ENCODE peak calls at places on chromosomes 6 and 20, in nine cellular contexts. H is stimulated activated CD4-positive, alpha-beta T cell treated with anti-CD3 and anti-CD28 coated beads, Interleukin-4, amount 100 ng/mL, for 48 hours; J is Kasumi-1; W is fibroblast of pulmonary artery; Z is brain pericyte; F is ovary; D is nephron progenitor cell; O is COLO829; I is Calu3. G is an unnamed sample.

GRCh38 chr20:37336369-37337207 is 9.4 kb upstream of the SRC start:
- DNase-seq in H (no peak), J (peak), W (peak), Z (no peak), F (peak), D (peak), O (no peak), I (no peak), G (no peak)

GRCh38 chr20:58884966-58885365 is 32.5 kb downstream of the GNAS start:
- DNase-seq in H (no peak), J (no peak), W (no peak), Z (no peak), F (no peak), D (no peak), O (no peak), I (no peak), G (no peak)

GRCh38 chr6:46491201-46491788 is at the start of gene RCAN2:
- DNase-seq in H (no peak), J (peak), W (peak), Z (no peak), F (peak), D (peak), O (no peak), I (peak), G (peak)

GRCh38 chr20:49045440-49046086 is 549 bp upstream of the CSE1L start:
- DNase-seq in H (peak), J (peak), W (no peak), Z (no peak), F (peak), D (peak), O (no peak), I (no peak), G (no peak)

GRCh38 chr20:25669826-25670422 is 26.7 kb downstream of the ZNF337 start:
- DNase-seq in H (no peak), J (peak), W (peak), Z (no peak), F (no peak), D (no peak), O (no peak), I (no peak), G (no peak)

GRCh38 chr20:19968488-19969073 is 48.6 kb upstream of the NAA20 start:
- DNase-seq in H (no peak), J (no peak), W (no peak), Z (no peak), F (no peak), D (no peak), O (no peak), I (no peak), G (no peak)

GRCh38 chr20:8078528-8078914 is 53.5 kb upstream of the PLCB1 start:
- DNase-seq in H (no peak), J (no peak), W (peak), Z (no peak), F (no peak), D (no peak), O (no peak), I (no peak), G (no peak)

GRCh38 chr6:5058254-5058653 is 26.9 kb upstream of the PPP1R3G start:
- DNase-seq in H (no peak), J (no peak), W (no peak), Z (no peak), F (no peak), D (no peak), O (no peak), I (no peak), G (no peak)

GRCh38 chr6:141598487-141598886 is 534.2 kb upstream of the GJE1 start:
- DNase-seq in H (no peak), J (no peak), W (peak), Z (no peak), F (no peak), D (no peak), O (no peak), I (no peak), G (no peak)

GRCh38 chr6:37897321-37897720 is 77.8 kb downstream of the ZFAND3 start:
- DNase-seq in H (no peak), J (no peak), W (no peak), Z (no peak), F (no peak), D (no peak), O (no peak), I (peak), G (peak)

GRCh38 chr20:36591854-36592641 is 13.5 kb upstream of the RAB5IF start:
- DNase-seq in H (no peak), J (no peak), W (peak), Z (no peak), F (peak), D (no peak), O (no peak), I (peak), G (peak)

GRCh38 chr6:83068628-83069027 is 1.2 kb downstream of the DOP1A start:
- DNase-seq in H (no peak), J (no peak), W (no peak), Z (no peak), F (no peak), D (no peak), O (no peak), I (no peak), G (no peak)

GRCh38 chr6:40937491-40937890 is 101.5 kb downstream of the UNC5CL start:
- DNase-seq in H (no peak), J (no peak), W (peak), Z (no peak), F (no peak), D (no peak), O (no peak), I (no peak), G (no peak)

GRCh38 chr20:25984933-25985332 is 288.3 kb upstream of the ZNF337 start:
- DNase-seq in H (peak), J (no peak), W (peak), Z (peak), F (peak), D (no peak), O (no peak), I (no peak), G (no peak)

GRCh38 chr6:75498862-75499261 is 5.3 kb upstream of the FILIP1 start:
- DNase-seq in H (no peak), J (no peak), W (no peak), Z (no peak), F (no peak), D (no peak), O (no peak), I (no peak), G (no peak)

GRCh38 chr6:151847064-151847463 is 39.6 kb downstream of the ESR1 start:
- DNase-seq in H (no peak), J (peak), W (peak), Z (peak), F (no peak), D (peak), O (no peak), I (peak), G (peak)

GRCh38 chr20:49290608-49291191 is 12.8 kb upstream of the ZNFX1 start:
- DNase-seq in H (no peak), J (no peak), W (no peak), Z (no peak), F (no peak), D (no peak), O (no peak), I (no peak), G (no peak)

GRCh38 chr20:13231031-13231752 is 10.1 kb downstream of the ISM1 start:
- DNase-seq in H (no peak), J (no peak), W (no peak), Z (peak), F (no peak), D (no peak), O (peak), I (no peak), G (no peak)

GRCh38 chr6:41767112-41767946 is 12.4 kb downstream of the FRS3 start:
- DNase-seq in H (no peak), J (no peak), W (peak), Z (no peak), F (no peak), D (no peak), O (peak), I (peak), G (peak)

GRCh38 chr6:17057322-17057721 is 44.5 kb upstream of the STMND1 start:
- DNase-seq in H (no peak), J (no peak), W (no peak), Z (no peak), F (no peak), D (no peak), O (peak), I (no peak), G (no peak)

GRCh38 chr20:45254867-45255266 is 503 bp upstream of the SLPI start:
- DNase-seq in H (no peak), J (peak), W (peak), Z (no peak), F (no peak), D (no peak), O (no peak), I (no peak), G (no peak)

GRCh38 chr6:6007311-6008113 is 787 bp upstream of the NRN1 start:
- DNase-seq in H (no peak), J (peak), W (no peak), Z (no peak), F (no peak), D (peak), O (peak), I (no peak), G (peak)

GRCh38 chr6:81241717-81242116 is 510.8 kb downstream of the TENT5A start:
- DNase-seq in H (no peak), J (peak), W (peak), Z (no peak), F (no peak), D (no peak), O (peak), I (no peak), G (peak)